ENCODE peak calls at places on chromosomes 3 and 15, in four cellular contexts. One of them, this sample, is unnamed.

GRCh38 chr15:77001351-77001750 is 6.4 kb downstream of the PSTPIP1 start:
- DNase-seq in NCI-H1417 treated with DMSO at 0.1 percent for 48 hours: peak; percentile 5
- DNase-seq in LHCN-M2: no peak
- DNase-seq in lower leg skin: no peak
- DNase-seq in this sample: no peak

GRCh38 chr15:67133738-67134576 is 68.6 kb downstream of the SMAD3 start:
- DNase-seq in NCI-H1417 treated with DMSO at 0.1 percent for 48 hours: no peak
- DNase-seq in LHCN-M2: no peak
- DNase-seq in lower leg skin: no peak
- DNase-seq in this sample: no peak

GRCh38 chr3:38116471-38117162 is 20.3 kb downstream of the ACAA1 start:
- DNase-seq in NCI-H1417 treated with DMSO at 0.1 percent for 48 hours: no peak
- DNase-seq in LHCN-M2: no peak
- DNase-seq in lower leg skin: peak; percentile 75
- DNase-seq in this sample: no peak

GRCh38 chr15:67077641-67078215 is 12.3 kb downstream of the SMAD3 start:
- DNase-seq in NCI-H1417 treated with DMSO at 0.1 percent for 48 hours: no peak
- DNase-seq in LHCN-M2: no peak
- DNase-seq in lower leg skin: no peak
- DNase-seq in this sample: no peak

GRCh38 chr3:134640872-134641470 is 9.9 kb downstream of the KY start:
- DNase-seq in NCI-H1417 treated with DMSO at 0.1 percent for 48 hours: no peak
- DNase-seq in LHCN-M2: no peak
- DNase-seq in lower leg skin: peak; percentile 60
- DNase-seq in this sample: no peak

GRCh38 chr3:122533931-122534334 is 19.2 kb upstream of the KPNA1 start:
- DNase-seq in NCI-H1417 treated with DMSO at 0.1 percent for 48 hours: no peak
- DNase-seq in LHCN-M2: peak; percentile 76
- DNase-seq in lower leg skin: no peak
- DNase-seq in this sample: no peak

GRCh38 chr3:150956376-150956775 is 16.2 kb downstream of the CLRN1 start:
- DNase-seq in NCI-H1417 treated with DMSO at 0.1 percent for 48 hours: no peak
- DNase-seq in LHCN-M2: peak; percentile 8
- DNase-seq in lower leg skin: no peak
- DNase-seq in this sample: no peak

GRCh38 chr15:101346928-101347327 is 51.9 kb upstream of the SNRPA1 start:
- DNase-seq in NCI-H1417 treated with DMSO at 0.1 percent for 48 hours: no peak
- DNase-seq in LHCN-M2: no peak
- DNase-seq in lower leg skin: no peak
- DNase-seq in this sample: no peak

GRCh38 chr15:58565620-58566019 is 133.8 kb downstream of the LIPC start:
- DNase-seq in NCI-H1417 treated with DMSO at 0.1 percent for 48 hours: no peak
- DNase-seq in LHCN-M2: no peak
- DNase-seq in lower leg skin: no peak
- DNase-seq in this sample: no peak

GRCh38 chr3:152159328-152159727 is 109.4 kb upstream of the MBNL1 start:
- DNase-seq in NCI-H1417 treated with DMSO at 0.1 percent for 48 hours: no peak
- DNase-seq in LHCN-M2: peak; percentile 78
- DNase-seq in lower leg skin: no peak
- DNase-seq in this sample: no peak

GRCh38 chr3:143450656-143451055 is 331.1 kb downstream of the CHST2 start:
- DNase-seq in NCI-H1417 treated with DMSO at 0.1 percent for 48 hours: no peak
- DNase-seq in LHCN-M2: no peak
- DNase-seq in lower leg skin: no peak
- DNase-seq in this sample: no peak

GRCh38 chr3:100590114-100590839 is 19.1 kb upstream of the ADGRG7 start:
- DNase-seq in NCI-H1417 treated with DMSO at 0.1 percent for 48 hours: peak; percentile 22
- DNase-seq in LHCN-M2: peak; percentile 68
- DNase-seq in lower leg skin: no peak
- DNase-seq in this sample: peak; percentile 33

GRCh38 chr3:184133840-184134745 is 1.1 kb upstream of the EIF2B5 start:
- DNase-seq in NCI-H1417 treated with DMSO at 0.1 percent for 48 hours: peak; percentile 15
- DNase-seq in LHCN-M2: peak; percentile 85
- DNase-seq in lower leg skin: peak; percentile 97
- DNase-seq in this sample: no peak

GRCh38 chr3:61358364-61358763 is 107.1 kb upstream of the FHIT start:
- DNase-seq in NCI-H1417 treated with DMSO at 0.1 percent for 48 hours: no peak
- DNase-seq in LHCN-M2: no peak
- DNase-seq in lower leg skin: peak; percentile 88
- DNase-seq in this sample: no peak

GRCh38 chr3:140430494-140430893 is 247.4 kb upstream of the TRIM42 start:
- DNase-seq in NCI-H1417 treated with DMSO at 0.1 percent for 48 hours: no peak
- DNase-seq in LHCN-M2: no peak
- DNase-seq in lower leg skin: no peak
- DNase-seq in this sample: no peak

GRCh38 chr3:42539871-42540714 is 37.6 kb downstream of the VIPR1 start:
- DNase-seq in NCI-H1417 treated with DMSO at 0.1 percent for 48 hours: no peak
- DNase-seq in LHCN-M2: no peak
- DNase-seq in lower leg skin: no peak
- DNase-seq in this sample: no peak

GRCh38 chr15:71433402-71433801 is 318.1 kb downstream of the THSD4 start:
- DNase-seq in NCI-H1417 treated with DMSO at 0.1 percent for 48 hours: no peak
- DNase-seq in LHCN-M2: no peak
- DNase-seq in lower leg skin: no peak
- DNase-seq in this sample: no peak

GRCh38 chr3:42734263-42734860 is 31.8 kb upstream of the HHATL start:
- DNase-seq in NCI-H1417 treated with DMSO at 0.1 percent for 48 hours: no peak
- DNase-seq in LHCN-M2: no peak
- DNase-seq in lower leg skin: peak; percentile 66
- DNase-seq in this sample: no peak

GRCh38 chr3:170469151-170470062 is 50.7 kb downstream of the CLDN11 start:
- DNase-seq in NCI-H1417 treated with DMSO at 0.1 percent for 48 hours: peak; percentile 96
- DNase-seq in LHCN-M2: no peak
- DNase-seq in lower leg skin: no peak
- DNase-seq in this sample: peak; percentile 44

GRCh38 chr15:89243046-89243690 is 611 bp upstream of the FANCI start:
- DNase-seq in NCI-H1417 treated with DMSO at 0.1 percent for 48 hours: no peak
- DNase-seq in LHCN-M2: no peak
- DNase-seq in lower leg skin: no peak
- DNase-seq in this sample: no peak

GRCh38 chr3:149019581-149019980 is 28.2 kb downstream of the GYG1 start:
- DNase-seq in NCI-H1417 treated with DMSO at 0.1 percent for 48 hours: no peak
- DNase-seq in LHCN-M2: no peak
- DNase-seq in lower leg skin: no peak
- DNase-seq in this sample: no peak

GRCh38 chr3:127867412-127867811 is 45.1 kb upstream of the MGLL start:
- DNase-seq in NCI-H1417 treated with DMSO at 0.1 percent for 48 hours: no peak
- DNase-seq in LHCN-M2: no peak
- DNase-seq in lower leg skin: no peak
- DNase-seq in this sample: no peak

GRCh38 chr15:55894406-55894965 is 98.9 kb downstream of the NEDD4 start:
- DNase-seq in NCI-H1417 treated with DMSO at 0.1 percent for 48 hours: no peak
- DNase-seq in LHCN-M2: no peak
- DNase-seq in lower leg skin: no peak
- DNase-seq in this sample: no peak

GRCh38 chr15:38128389-38128788 is 124.2 kb upstream of the SPRED1 start:
- DNase-seq in NCI-H1417 treated with DMSO at 0.1 percent for 48 hours: no peak
- DNase-seq in LHCN-M2: peak; percentile 70
- DNase-seq in lower leg skin: no peak
- DNase-seq in this sample: no peak

GRCh38 chr3:7574435-7574834 is 713.5 kb downstream of the GRM7 start:
- DNase-seq in NCI-H1417 treated with DMSO at 0.1 percent for 48 hours: no peak
- DNase-seq in LHCN-M2: no peak
- DNase-seq in lower leg skin: no peak
- DNase-seq in this sample: no peak

GRCh38 chr15:92059036-92059970 is 205.8 kb downstream of the SLCO3A1 start:
- DNase-seq in NCI-H1417 treated with DMSO at 0.1 percent for 48 hours: no peak
- DNase-seq in LHCN-M2: no peak
- DNase-seq in lower leg skin: peak; percentile 72
- DNase-seq in this sample: no peak

GRCh38 chr3:6965881-6966280 is 105.0 kb downstream of the GRM7 start:
- DNase-seq in NCI-H1417 treated with DMSO at 0.1 percent for 48 hours: no peak
- DNase-seq in LHCN-M2: no peak
- DNase-seq in lower leg skin: no peak
- DNase-seq in this sample: no peak

GRCh38 chr3:37571269-37571668 is 290.4 kb upstream of the CTDSPL start:
- DNase-seq in NCI-H1417 treated with DMSO at 0.1 percent for 48 hours: no peak
- DNase-seq in LHCN-M2: no peak
- DNase-seq in lower leg skin: no peak
- DNase-seq in this sample: no peak

GRCh38 chr3:115245437-115245836 is 98.3 kb upstream of the ZBTB20 start:
- DNase-seq in NCI-H1417 treated with DMSO at 0.1 percent for 48 hours: no peak
- DNase-seq in LHCN-M2: peak; percentile 96
- DNase-seq in lower leg skin: no peak
- DNase-seq in this sample: no peak

GRCh38 chr3:112799946-112800345 is 46.7 kb downstream of the CD200R1L start:
- DNase-seq in NCI-H1417 treated with DMSO at 0.1 percent for 48 hours: no peak
- DNase-seq in LHCN-M2: no peak
- DNase-seq in lower leg skin: no peak
- DNase-seq in this sample: no peak

GRCh38 chr3:107680698-107681097 is 157.9 kb downstream of the BBX start:
- DNase-seq in NCI-H1417 treated with DMSO at 0.1 percent for 48 hours: no peak
- DNase-seq in LHCN-M2: no peak
- DNase-seq in lower leg skin: no peak
- DNase-seq in this sample: no peak

This sample was measured in NCI-H187 treated with DMSO at 0.1 percent for 48 hours.